ENCODE peak calls at places on chromosomes 12 and 14, in eight cellular contexts. G is BJ, X is astrocyte of the cerebellum, I is HFF-Myc, P is RWPE2, F is AG10803, T is HCT116, M is PC-9. V is an unnamed sample.

GRCh38 chr12:116160196-116160595 is 117.3 kb downstream of the MED13L start:
- DNase-seq in G (no peak), X (no peak), I (no peak), P (no peak), F (peak; percentile 33), T (peak; percentile 83), M (peak; percentile 82), V (peak; percentile 66)

GRCh38 chr12:38149395-38150073 is 167.0 kb upstream of the ALG10B start:
- DNase-seq in G (no peak), X (no peak), I (no peak), P (peak; percentile 80), F (no peak), T (peak; percentile 46), M (peak; percentile 93), V (no peak)

GRCh38 chr12:120365675-120366340 is 3.2 kb downstream of the MSI1 start:
- DNase-seq in G (no peak), X (no peak), I (no peak), P (no peak), F (no peak), T (no peak), M (no peak), V (no peak)

GRCh38 chr12:46963977-46964376 is 115.4 kb upstream of the PCED1B start:
- DNase-seq in G (no peak), X (no peak), I (no peak), P (peak; percentile 72), F (peak; percentile 89), T (no peak), M (peak; percentile 93), V (peak; percentile 33)

GRCh38 chr12:122875590-122876220 is 20.2 kb downstream of the VPS37B start:
- DNase-seq in G (no peak), X (no peak), I (no peak), P (no peak), F (peak; percentile 43), T (no peak), M (peak; percentile 8), V (no peak)

GRCh38 chr12:94614288-94614721 is 36.1 kb downstream of the TMCC3 start:
- DNase-seq in G (no peak), X (no peak), I (no peak), P (no peak), F (no peak), T (no peak), M (peak; percentile 79), V (no peak)

GRCh38 chr12:54229624-54230212 is 40.9 kb upstream of the SMUG1 start:
- DNase-seq in G (peak; percentile 91), X (peak; percentile 86), I (peak; percentile 79), P (no peak), F (peak; percentile 95), T (peak; percentile 60), M (peak; percentile 48), V (no peak)

GRCh38 chr14:64541261-64541970 is 875 bp downstream of the HSPA2 start:
- DNase-seq in G (no peak), X (no peak), I (no peak), P (peak; percentile 76), F (peak; percentile 34), T (no peak), M (no peak), V (no peak)

GRCh38 chr14:101601603-101602465 is 40.5 kb downstream of the DIO3 start:
- DNase-seq in G (no peak), X (no peak), I (no peak), P (peak; percentile 69), F (no peak), T (no peak), M (no peak), V (no peak)

GRCh38 chr12:64883264-64884163 is 59.1 kb downstream of the TBC1D30 start:
- DNase-seq in G (no peak), X (no peak), I (no peak), P (no peak), F (no peak), T (no peak), M (no peak), V (no peak)

GRCh38 chr12:120628919-120629318 is 11.5 kb upstream of the CABP1 start:
- DNase-seq in G (no peak), X (no peak), I (no peak), P (no peak), F (no peak), T (no peak), M (no peak), V (no peak)

GRCh38 chr14:55749201-55749812 is 169.3 kb downstream of the KTN1 start:
- DNase-seq in G (no peak), X (no peak), I (no peak), P (no peak), F (peak; percentile 5), T (no peak), M (peak; percentile 72), V (no peak)

GRCh38 chr14:75591987-75592575 is 13.7 kb downstream of the FLVCR2 start:
- DNase-seq in G (no peak), X (no peak), I (no peak), P (no peak), F (no peak), T (no peak), M (no peak), V (no peak)

GRCh38 chr14:75595211-75595610 is 16.8 kb downstream of the FLVCR2 start:
- DNase-seq in G (no peak), X (no peak), I (no peak), P (no peak), F (no peak), T (no peak), M (no peak), V (no peak)

GRCh38 chr14:75589896-75590295 is 11.5 kb downstream of the FLVCR2 start:
- DNase-seq in G (no peak), X (no peak), I (no peak), P (no peak), F (no peak), T (no peak), M (no peak), V (no peak)

GRCh38 chr14:75587388-75587787 is 9.0 kb downstream of the FLVCR2 start:
- DNase-seq in G (no peak), X (no peak), I (no peak), P (no peak), F (no peak), T (no peak), M (no peak), V (no peak)

DNA sequence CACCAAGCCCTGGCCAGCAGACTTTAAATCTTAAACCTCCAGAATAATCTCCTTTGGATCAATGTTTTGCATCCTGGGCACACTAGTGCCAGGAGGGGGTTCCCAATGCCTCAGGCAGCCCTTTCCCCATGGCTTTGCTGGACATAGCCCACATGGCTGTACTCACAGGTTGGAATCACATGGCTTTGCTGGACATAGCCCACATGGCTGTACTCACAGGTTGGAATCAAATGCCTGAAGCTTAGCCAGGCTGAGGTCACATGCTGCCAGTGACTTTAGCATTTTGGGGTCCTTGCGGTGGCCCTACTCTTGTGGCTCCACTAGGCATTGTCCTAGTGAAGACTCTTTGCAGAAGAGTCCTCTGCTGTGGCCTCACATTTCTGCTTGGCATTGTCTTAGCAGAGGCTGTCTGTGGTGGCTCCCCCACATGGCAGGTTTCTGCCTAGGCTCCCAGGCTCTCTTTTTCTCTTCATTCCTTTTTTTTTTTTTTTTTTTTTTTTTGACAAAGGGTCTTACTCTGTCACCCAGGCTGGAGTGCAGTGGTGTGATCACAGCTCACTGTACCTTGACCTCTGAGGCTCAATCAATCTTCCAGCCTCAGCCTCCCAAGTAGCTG is 13.0 kb downstream of the FLVCR2 start:
- DNase-seq in G (no peak), X (no peak), I (no peak), P (no peak), F (no peak), T (no peak), M (no peak), V (no peak)
- TF ChIP-seq CTCF in G (no peak), X (no peak), I (no peak), P (no peak), F (no peak), T (peak; percentile 18), M (no peak), V (no peak)

DNA sequence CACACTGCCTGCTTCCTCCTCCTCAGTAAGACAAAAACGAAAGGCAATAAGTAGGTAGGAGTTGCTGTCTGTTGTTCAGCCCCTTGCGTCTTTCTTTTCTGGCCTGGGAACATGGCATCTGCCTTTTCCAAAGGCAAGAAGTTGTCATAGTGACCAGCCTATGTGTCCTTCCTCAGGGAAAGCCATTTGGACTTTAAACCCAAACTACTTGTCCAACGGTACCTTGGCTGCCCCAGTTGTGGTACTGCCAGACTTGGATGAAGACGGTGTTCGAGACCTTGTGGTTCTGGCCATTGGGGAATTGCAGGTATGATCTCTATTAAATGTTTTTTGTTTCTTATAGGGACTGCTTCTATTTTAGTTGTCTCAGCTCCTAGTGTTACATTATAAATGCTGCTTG is 18.5 kb downstream of the FAM234B start:
- DNase-seq in G (no peak), X (no peak), I (no peak), P (no peak), F (no peak), T (no peak), M (no peak), V (no peak)
- H3K4me3 ChIP-seq in G (no peak overlapping the region), X (no peak overlapping the region), I (no peak overlapping the region), P (no peak overlapping the region), F (no peak overlapping the region), T (no peak overlapping the region), M (no peak overlapping the region), V (no peak overlapping the region)

GRCh38 chr12:106183735-106184134 is 45.0 kb upstream of the NUAK1 start:
- DNase-seq in G (no peak), X (no peak), I (no peak), P (no peak), F (no peak), T (no peak), M (no peak), V (no peak)

GRCh38 chr12:106188249-106188648 is 49.5 kb upstream of the NUAK1 start:
- DNase-seq in G (no peak), X (no peak), I (no peak), P (no peak), F (no peak), T (no peak), M (no peak), V (no peak)

GRCh38 chr12:106187155-106187789 is 48.5 kb upstream of the NUAK1 start:
- DNase-seq in G (no peak), X (no peak), I (no peak), P (no peak), F (no peak), T (no peak), M (no peak), V (no peak)

GRCh38 chr12:106189341-106189740 is 50.6 kb upstream of the NUAK1 start:
- DNase-seq in G (no peak), X (no peak), I (no peak), P (no peak), F (no peak), T (no peak), M (no peak), V (no peak)

DNA sequence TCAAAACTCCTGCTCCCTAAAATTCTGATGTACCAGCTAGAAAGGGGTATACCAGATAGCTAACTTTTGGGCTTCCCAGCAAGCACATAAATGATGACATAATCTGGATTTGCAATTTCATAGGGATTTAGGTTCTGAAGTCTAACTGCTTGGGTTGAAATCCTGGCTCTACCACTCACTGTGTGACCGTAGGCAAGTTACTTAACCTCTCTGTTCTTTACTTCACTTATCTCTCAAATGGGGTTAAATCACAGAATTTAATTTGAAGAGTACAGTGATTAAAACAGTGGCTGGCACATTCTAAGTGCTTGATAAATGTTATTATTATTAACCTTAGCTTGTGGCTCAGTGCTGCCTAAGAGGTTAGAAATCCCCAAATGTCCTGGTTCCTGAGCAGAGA is 49.1 kb upstream of the NUAK1 start:
- DNase-seq in G (no peak), X (no peak), I (no peak), P (no peak), F (no peak), T (no peak), M (no peak), V (no peak)
- TF ChIP-seq CTCF in G (no peak), X (no peak), I (no peak), P (no peak), F (no peak), T (no peak), M (no peak), V (no peak)

GRCh38 chr12:110698171-110698902 is 9.4 kb upstream of the HVCN1 start:
- DNase-seq in G (no peak), X (peak; percentile 65), I (peak; percentile 63), P (no peak), F (peak; percentile 53), T (peak; percentile 82), M (peak; percentile 62), V (peak; percentile 72)
- H3K4me3 ChIP-seq in G (no peak overlapping the region), X (no peak overlapping the region), I (no peak overlapping the region), P (no peak overlapping the region), F (no peak overlapping the region), T (peak overlapping the region; percentile 30), M (no peak overlapping the region), V (no peak overlapping the region)